ENCODE peak calls at places on chromosomes 6 and 20, in four cellular contexts. A is amygdala, N is psoas muscle, B is GM04504. K is an unnamed sample.

GRCh38 chr20:63680427-63680826 is 16.0 kb upstream of the TNFRSF6B start:
- DNase-seq in B (no peak), N (no peak), A (no peak), K (no peak)

GRCh38 chr6:154234019-154234772 is 122.4 kb downstream of the IPCEF1 start:
- DNase-seq in N (no peak), A (no peak), B (no peak), K (no peak)

GRCh38 chr20:6814945-6815344 is 47.5 kb downstream of the BMP2 start:
- DNase-seq in B (no peak), A (no peak), N (no peak), K (no peak)

GRCh38 chr6:162857321-162857720 is 129.5 kb downstream of the PACRG start:
- DNase-seq in B (no peak), A (no peak), N (no peak), K (no peak)

GRCh38 chr20:43389231-43389630 is 68.5 kb upstream of the SRSF6 start:
- DNase-seq in B (no peak), N (peak), A (no peak), K (no peak)

GRCh38 chr6:161393839-161394364 is 120.0 kb upstream of the AGPAT4 start:
- DNase-seq in A (no peak), B (peak), N (no peak), K (no peak)

GRCh38 chr6:24876496-24877465 is 59.0 kb downstream of the RIPOR2 start:
- DNase-seq in N (no peak), B (no peak), A (no peak), K (no peak)

GRCh38 chr20:62119591-62120364 is 2.5 kb upstream of the LSM14B start:
- DNase-seq in A (no peak), N (peak), B (no peak), K (no peak)

K was measured in nucleus accumbens.